ENCODE peak calls at places on chromosomes 6 and 20, in eight cellular contexts. One of them, this sample, is unnamed.

GRCh38 chr6:24313477-24314141 is 44.2 kb downstream of the DCDC2 start:
- DNase-seq in neural progenitor cell: peak; percentile 6
- DNase-seq in OCI-LY7: no peak
- DNase-seq in CD8-positive, alpha-beta T cell: no peak
- DNase-seq in hepatocyte: peak; percentile 36
- DNase-seq in A549: peak; percentile 84
- DNase-seq in ovary: no peak
- DNase-seq in CD4-positive, CD25-positive, alpha-beta regulatory T cell: no peak
- DNase-seq in this sample: no peak

GRCh38 chr6:170255426-170256125 is 35.3 kb downstream of the DLL1 start:
- DNase-seq in neural progenitor cell: no peak
- DNase-seq in OCI-LY7: no peak
- DNase-seq in CD8-positive, alpha-beta T cell: no peak
- DNase-seq in hepatocyte: no peak
- DNase-seq in A549: no peak
- DNase-seq in ovary: peak; percentile 16
- DNase-seq in CD4-positive, CD25-positive, alpha-beta regulatory T cell: no peak
- DNase-seq in this sample: no peak

GRCh38 chr20:47230811-47231256 is 125.7 kb downstream of the ZMYND8 start:
- DNase-seq in neural progenitor cell: no peak
- DNase-seq in OCI-LY7: no peak
- DNase-seq in CD8-positive, alpha-beta T cell: no peak
- DNase-seq in hepatocyte: no peak
- DNase-seq in A549: no peak
- DNase-seq in ovary: no peak
- DNase-seq in CD4-positive, CD25-positive, alpha-beta regulatory T cell: no peak
- DNase-seq in this sample: no peak

GRCh38 chr6:118776607-118777549 is 117.1 kb upstream of the ASF1A start:
- DNase-seq in neural progenitor cell: peak; percentile 61
- DNase-seq in OCI-LY7: peak; percentile 70
- DNase-seq in CD8-positive, alpha-beta T cell: peak; percentile 61
- DNase-seq in hepatocyte: peak; percentile 73
- DNase-seq in A549: peak; percentile 70
- DNase-seq in ovary: peak; percentile 56
- DNase-seq in CD4-positive, CD25-positive, alpha-beta regulatory T cell: peak; percentile 84
- DNase-seq in this sample: peak; percentile 75

GRCh38 chr6:166650824-166651223 is 23.8 kb upstream of the RPS6KA2 start:
- DNase-seq in neural progenitor cell: no peak
- DNase-seq in OCI-LY7: no peak
- DNase-seq in CD8-positive, alpha-beta T cell: no peak
- DNase-seq in hepatocyte: no peak
- DNase-seq in A549: no peak
- DNase-seq in ovary: no peak
- DNase-seq in CD4-positive, CD25-positive, alpha-beta regulatory T cell: no peak
- DNase-seq in this sample: no peak

GRCh38 chr6:163720005-163720404 is 305.5 kb downstream of the QKI start:
- DNase-seq in neural progenitor cell: no peak
- DNase-seq in OCI-LY7: no peak
- DNase-seq in CD8-positive, alpha-beta T cell: no peak
- DNase-seq in hepatocyte: no peak
- DNase-seq in A549: no peak
- DNase-seq in ovary: no peak
- DNase-seq in CD4-positive, CD25-positive, alpha-beta regulatory T cell: no peak
- DNase-seq in this sample: no peak

GRCh38 chr6:136880748-136881460 is 41.2 kb upstream of the SLC35D3 start:
- DNase-seq in neural progenitor cell: no peak
- DNase-seq in OCI-LY7: no peak
- DNase-seq in CD8-positive, alpha-beta T cell: no peak
- DNase-seq in hepatocyte: no peak
- DNase-seq in A549: no peak
- DNase-seq in ovary: no peak
- DNase-seq in CD4-positive, CD25-positive, alpha-beta regulatory T cell: no peak
- DNase-seq in this sample: no peak

GRCh38 chr6:112443118-112443641 is 96.0 kb downstream of the RFPL4B start:
- DNase-seq in neural progenitor cell: peak; percentile 59
- DNase-seq in OCI-LY7: no peak
- DNase-seq in CD8-positive, alpha-beta T cell: no peak
- DNase-seq in hepatocyte: no peak
- DNase-seq in A549: no peak
- DNase-seq in ovary: no peak
- DNase-seq in CD4-positive, CD25-positive, alpha-beta regulatory T cell: no peak
- DNase-seq in this sample: no peak

GRCh38 chr20:36307412-36308317 is 1.5 kb downstream of the DLGAP4 start:
- DNase-seq in neural progenitor cell: peak; percentile 40
- DNase-seq in OCI-LY7: no peak
- DNase-seq in CD8-positive, alpha-beta T cell: no peak
- DNase-seq in hepatocyte: no peak
- DNase-seq in A549: no peak
- DNase-seq in ovary: no peak
- DNase-seq in CD4-positive, CD25-positive, alpha-beta regulatory T cell: no peak
- DNase-seq in this sample: no peak

GRCh38 chr6:75109757-75110156 is 96.1 kb downstream of the COL12A1 start:
- DNase-seq in neural progenitor cell: no peak
- DNase-seq in OCI-LY7: no peak
- DNase-seq in CD8-positive, alpha-beta T cell: no peak
- DNase-seq in hepatocyte: no peak
- DNase-seq in A549: no peak
- DNase-seq in ovary: no peak
- DNase-seq in CD4-positive, CD25-positive, alpha-beta regulatory T cell: no peak
- DNase-seq in this sample: no peak

GRCh38 chr6:28207244-28208179 is 17.6 kb upstream of the ZSCAN9 start:
- DNase-seq in neural progenitor cell: peak; percentile 79
- DNase-seq in OCI-LY7: no peak
- DNase-seq in CD8-positive, alpha-beta T cell: no peak
- DNase-seq in hepatocyte: peak; percentile 24
- DNase-seq in A549: peak; percentile 17
- DNase-seq in ovary: no peak
- DNase-seq in CD4-positive, CD25-positive, alpha-beta regulatory T cell: peak; percentile 48
- DNase-seq in this sample: no peak

GRCh38 chr6:10033223-10033829 is 381.5 kb downstream of the TFAP2A start:
- DNase-seq in neural progenitor cell: peak; percentile 34
- DNase-seq in OCI-LY7: no peak
- DNase-seq in CD8-positive, alpha-beta T cell: no peak
- DNase-seq in hepatocyte: peak; percentile 39
- DNase-seq in A549: peak; percentile 97
- DNase-seq in ovary: no peak
- DNase-seq in CD4-positive, CD25-positive, alpha-beta regulatory T cell: no peak
- DNase-seq in this sample: peak; percentile 35

GRCh38 chr6:73395875-73396274 is 1.2 kb downstream of the DDX43 start:
- DNase-seq in neural progenitor cell: no peak
- DNase-seq in OCI-LY7: no peak
- DNase-seq in CD8-positive, alpha-beta T cell: no peak
- DNase-seq in hepatocyte: no peak
- DNase-seq in A549: no peak
- DNase-seq in ovary: no peak
- DNase-seq in CD4-positive, CD25-positive, alpha-beta regulatory T cell: no peak
- DNase-seq in this sample: no peak

GRCh38 chr20:45383131-45383530 is 5.0 kb upstream of the TP53TG5 start:
- DNase-seq in neural progenitor cell: no peak
- DNase-seq in OCI-LY7: no peak
- DNase-seq in CD8-positive, alpha-beta T cell: no peak
- DNase-seq in hepatocyte: no peak
- DNase-seq in A549: no peak
- DNase-seq in ovary: no peak
- DNase-seq in CD4-positive, CD25-positive, alpha-beta regulatory T cell: no peak
- DNase-seq in this sample: no peak

GRCh38 chr6:46502486-46503119 is 11.4 kb upstream of the RCAN2 start:
- DNase-seq in neural progenitor cell: no peak
- DNase-seq in OCI-LY7: no peak
- DNase-seq in CD8-positive, alpha-beta T cell: no peak
- DNase-seq in hepatocyte: no peak
- DNase-seq in A549: no peak
- DNase-seq in ovary: no peak
- DNase-seq in CD4-positive, CD25-positive, alpha-beta regulatory T cell: no peak
- DNase-seq in this sample: no peak

GRCh38 chr6:50818673-50819072 is at the start of gene TFAP2B:
- DNase-seq in neural progenitor cell: no peak
- DNase-seq in OCI-LY7: no peak
- DNase-seq in CD8-positive, alpha-beta T cell: no peak
- DNase-seq in hepatocyte: no peak
- DNase-seq in A549: no peak
- DNase-seq in ovary: no peak
- DNase-seq in CD4-positive, CD25-positive, alpha-beta regulatory T cell: no peak
- DNase-seq in this sample: no peak
- H3K4me1 ChIP-seq in neural progenitor cell: peaks cover 39% of the 10 kb centered on the region
- H3K4me1 ChIP-seq in OCI-LY7: no peaks in the 10 kb centered on the region
- H3K4me1 ChIP-seq in CD8-positive, alpha-beta T cell: no peaks in the 10 kb centered on the region
- H3K4me1 ChIP-seq in hepatocyte: no peaks in the 10 kb centered on the region
- H3K4me1 ChIP-seq in A549: no peaks in the 10 kb centered on the region
- H3K4me1 ChIP-seq in ovary: peaks cover 3% of the 10 kb centered on the region
- H3K4me1 ChIP-seq in CD4-positive, CD25-positive, alpha-beta regulatory T cell: no peaks in the 10 kb centered on the region
- H3K4me1 ChIP-seq in this sample: no peaks in the 10 kb centered on the region

GRCh38 chr6:128509709-128510108 is 10.7 kb downstream of the PTPRK start:
- DNase-seq in neural progenitor cell: no peak
- DNase-seq in OCI-LY7: no peak
- DNase-seq in CD8-positive, alpha-beta T cell: no peak
- DNase-seq in hepatocyte: no peak
- DNase-seq in A549: no peak
- DNase-seq in ovary: no peak
- DNase-seq in CD4-positive, CD25-positive, alpha-beta regulatory T cell: no peak
- DNase-seq in this sample: no peak

GRCh38 chr6:128511518-128511917 is 8.9 kb downstream of the PTPRK start:
- DNase-seq in neural progenitor cell: no peak
- DNase-seq in OCI-LY7: no peak
- DNase-seq in CD8-positive, alpha-beta T cell: no peak
- DNase-seq in hepatocyte: peak; percentile 16
- DNase-seq in A549: peak; percentile 66
- DNase-seq in ovary: no peak
- DNase-seq in CD4-positive, CD25-positive, alpha-beta regulatory T cell: no peak
- DNase-seq in this sample: no peak

GRCh38 chr6:128513878-128514277 is 6.5 kb downstream of the PTPRK start:
- DNase-seq in neural progenitor cell: no peak
- DNase-seq in OCI-LY7: no peak
- DNase-seq in CD8-positive, alpha-beta T cell: no peak
- DNase-seq in hepatocyte: no peak
- DNase-seq in A549: no peak
- DNase-seq in ovary: no peak
- DNase-seq in CD4-positive, CD25-positive, alpha-beta regulatory T cell: no peak
- DNase-seq in this sample: no peak

GRCh38 chr6:128515550-128516513 is 4.6 kb downstream of the PTPRK start:
- DNase-seq in neural progenitor cell: no peak
- DNase-seq in OCI-LY7: no peak
- DNase-seq in CD8-positive, alpha-beta T cell: no peak
- DNase-seq in hepatocyte: no peak
- DNase-seq in A549: no peak
- DNase-seq in ovary: no peak
- DNase-seq in CD4-positive, CD25-positive, alpha-beta regulatory T cell: no peak
- DNase-seq in this sample: no peak

DNA sequence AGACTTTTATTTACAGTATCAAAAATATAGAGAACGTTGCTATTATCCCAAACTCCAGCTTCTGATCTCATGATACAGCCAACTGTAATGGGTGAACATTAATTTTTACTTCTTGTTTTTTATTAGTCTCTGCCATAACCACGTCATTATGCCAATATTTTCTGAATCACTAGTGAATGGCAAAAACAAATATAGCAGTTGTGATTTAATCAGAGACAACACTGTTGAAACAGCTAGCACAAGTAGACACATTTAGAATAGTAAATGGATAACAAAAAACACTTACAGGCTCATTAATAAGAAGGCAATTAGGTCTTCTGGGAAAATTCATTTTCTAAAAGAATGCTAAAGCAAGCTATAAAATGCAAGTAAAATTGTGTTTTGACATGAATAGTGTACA is 8.1 kb downstream of the PTPRK start:
- DNase-seq in neural progenitor cell: no peak
- DNase-seq in OCI-LY7: no peak
- DNase-seq in CD8-positive, alpha-beta T cell: no peak
- DNase-seq in hepatocyte: no peak
- DNase-seq in A549: no peak
- DNase-seq in ovary: no peak
- DNase-seq in CD4-positive, CD25-positive, alpha-beta regulatory T cell: no peak
- DNase-seq in this sample: no peak
- H3K4me1 ChIP-seq in neural progenitor cell: no peaks in the 10 kb centered on the region
- H3K4me1 ChIP-seq in OCI-LY7: no peaks in the 10 kb centered on the region
- H3K4me1 ChIP-seq in CD8-positive, alpha-beta T cell: no peaks in the 10 kb centered on the region
- H3K4me1 ChIP-seq in hepatocyte: peaks cover 34% of the 10 kb centered on the region
- H3K4me1 ChIP-seq in A549: peaks cover 91% of the 10 kb centered on the region
- H3K4me1 ChIP-seq in ovary: peaks cover 12% of the 10 kb centered on the region
- H3K4me1 ChIP-seq in CD4-positive, CD25-positive, alpha-beta regulatory T cell: no peaks in the 10 kb centered on the region
- H3K4me1 ChIP-seq in this sample: peaks cover 95% of the 10 kb centered on the region

GRCh38 chr6:41939091-41939847 is 2.3 kb downstream of the CCND3 start:
- DNase-seq in neural progenitor cell: peak; percentile 50
- DNase-seq in OCI-LY7: peak; percentile 31
- DNase-seq in CD8-positive, alpha-beta T cell: no peak
- DNase-seq in hepatocyte: peak; percentile 63
- DNase-seq in A549: no peak
- DNase-seq in ovary: peak; percentile 47
- DNase-seq in CD4-positive, CD25-positive, alpha-beta regulatory T cell: peak; percentile 33
- DNase-seq in this sample: no peak

GRCh38 chr6:41937472-41937871 is 4.1 kb downstream of the CCND3 start:
- DNase-seq in neural progenitor cell: no peak
- DNase-seq in OCI-LY7: no peak
- DNase-seq in CD8-positive, alpha-beta T cell: no peak
- DNase-seq in hepatocyte: no peak
- DNase-seq in A549: no peak
- DNase-seq in ovary: no peak
- DNase-seq in CD4-positive, CD25-positive, alpha-beta regulatory T cell: no peak
- DNase-seq in this sample: no peak

GRCh38 chr6:41939848-41940758 is 1.5 kb downstream of the CCND3 start:
- DNase-seq in neural progenitor cell: peak; percentile 52
- DNase-seq in OCI-LY7: peak; percentile 45
- DNase-seq in CD8-positive, alpha-beta T cell: no peak
- DNase-seq in hepatocyte: peak; percentile 78
- DNase-seq in A549: no peak
- DNase-seq in ovary: no peak
- DNase-seq in CD4-positive, CD25-positive, alpha-beta regulatory T cell: peak; percentile 73
- DNase-seq in this sample: no peak

GRCh38 chr6:41937881-41938574 is 3.6 kb downstream of the CCND3 start:
- DNase-seq in neural progenitor cell: no peak
- DNase-seq in OCI-LY7: peak; percentile 40
- DNase-seq in CD8-positive, alpha-beta T cell: peak; percentile 70
- DNase-seq in hepatocyte: no peak
- DNase-seq in A549: no peak
- DNase-seq in ovary: no peak
- DNase-seq in CD4-positive, CD25-positive, alpha-beta regulatory T cell: peak; percentile 81
- DNase-seq in this sample: no peak

GRCh38 chr6:41938590-41938989 is 3.0 kb downstream of the CCND3 start:
- DNase-seq in neural progenitor cell: peak; percentile 9
- DNase-seq in OCI-LY7: no peak
- DNase-seq in CD8-positive, alpha-beta T cell: no peak
- DNase-seq in hepatocyte: no peak
- DNase-seq in A549: no peak
- DNase-seq in ovary: no peak
- DNase-seq in CD4-positive, CD25-positive, alpha-beta regulatory T cell: no peak
- DNase-seq in this sample: no peak
- H3K4me1 ChIP-seq in neural progenitor cell: peaks cover 27% of the 10 kb centered on the region
- H3K4me1 ChIP-seq in OCI-LY7: peaks cover 80% of the 10 kb centered on the region
- H3K4me1 ChIP-seq in CD8-positive, alpha-beta T cell: peaks cover 72% of the 10 kb centered on the region
- H3K4me1 ChIP-seq in hepatocyte: peaks cover 24% of the 10 kb centered on the region
- H3K4me1 ChIP-seq in A549: peaks cover 73% of the 10 kb centered on the region
- H3K4me1 ChIP-seq in ovary: peaks cover 10% of the 10 kb centered on the region
- H3K4me1 ChIP-seq in CD4-positive, CD25-positive, alpha-beta regulatory T cell: peaks cover 66% of the 10 kb centered on the region
- H3K4me1 ChIP-seq in this sample: peaks cover 46% of the 10 kb centered on the region

DNA sequence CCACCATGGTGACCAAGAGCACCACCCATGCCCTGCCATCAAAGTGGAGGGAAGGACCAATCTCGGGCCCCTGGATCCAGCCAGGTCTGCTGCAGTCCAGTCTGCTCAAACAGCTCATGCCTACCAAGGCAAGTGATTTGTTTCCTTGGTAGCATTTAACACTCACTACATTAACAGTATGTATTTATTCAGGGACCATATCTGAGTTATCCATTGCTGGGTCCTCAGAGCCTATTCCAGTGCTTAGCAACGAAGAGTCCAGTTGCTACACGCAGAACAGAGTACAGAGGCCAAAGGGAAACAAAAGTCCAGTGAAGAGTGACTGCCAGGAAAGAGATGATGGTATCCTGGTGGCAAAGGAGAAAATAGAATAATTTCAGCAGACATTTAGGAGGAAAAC is 352.2 kb downstream of the PTPRT start:
- DNase-seq in neural progenitor cell: no peak
- DNase-seq in OCI-LY7: no peak
- DNase-seq in CD8-positive, alpha-beta T cell: no peak
- DNase-seq in hepatocyte: no peak
- DNase-seq in A549: no peak
- DNase-seq in ovary: no peak
- DNase-seq in CD4-positive, CD25-positive, alpha-beta regulatory T cell: no peak
- DNase-seq in this sample: no peak
- H3K4me1 ChIP-seq in neural progenitor cell: no peaks in the 10 kb centered on the region
- H3K4me1 ChIP-seq in OCI-LY7: no peaks in the 10 kb centered on the region
- H3K4me1 ChIP-seq in CD8-positive, alpha-beta T cell: no peaks in the 10 kb centered on the region
- H3K4me1 ChIP-seq in hepatocyte: no peaks in the 10 kb centered on the region
- H3K4me1 ChIP-seq in A549: no peaks in the 10 kb centered on the region
- H3K4me1 ChIP-seq in ovary: no peaks in the 10 kb centered on the region
- H3K4me1 ChIP-seq in CD4-positive, CD25-positive, alpha-beta regulatory T cell: no peaks in the 10 kb centered on the region
- H3K4me1 ChIP-seq in this sample: no peaks in the 10 kb centered on the region